ENCODE peak calls at places on chromosome 1, in seven cellular contexts. Z is endodermal cell; P is NCI-H774; D is foreskin fibroblast; F is left lung; H is amygdala; U is CD8-positive, alpha-beta memory T cell. M is an unnamed sample.

GRCh38 chr1:115203287-115203686 is 114.0 kb upstream of the TSPAN2 start:
- DNase-seq in Z (no peak), P (no peak), D (no peak), F (no peak), H (no peak), U (no peak), M (no peak)

GRCh38 chr1:61110587-61110986 is 28.2 kb downstream of the NFIA start:
- DNase-seq in Z (no peak), P (no peak), D (no peak), F (no peak), H (no peak), U (no peak), M (no peak)

GRCh38 chr1:186958520-186958919 is 129.8 kb downstream of the PLA2G4A start:
- DNase-seq in Z (no peak), P (no peak), D (peak), F (no peak), H (no peak), U (no peak), M (no peak)

GRCh38 chr1:99621340-99621901 is 24.5 kb upstream of the PALMD start:
- DNase-seq in Z (no peak), P (no peak), D (no peak), F (no peak), H (no peak), U (no peak), M (no peak)

GRCh38 chr1:40798366-40799310 is 15.1 kb downstream of the KCNQ4 start:
- DNase-seq in Z (no peak), P (no peak), D (no peak), F (no peak), H (no peak), U (no peak), M (no peak)

GRCh38 chr1:12047120-12047876 is 15.8 kb upstream of the TNFRSF8 start:
- DNase-seq in Z (no peak), P (no peak), D (no peak), F (no peak), H (no peak), U (no peak), M (no peak)

GRCh38 chr1:215052256-215052655 is 30.3 kb upstream of the KCNK2 start:
- DNase-seq in Z (no peak), P (no peak), D (no peak), F (no peak), H (no peak), U (no peak), M (no peak)

GRCh38 chr1:205662135-205662725 is 18.1 kb downstream of the SLC45A3 start:
- DNase-seq in Z (no peak), P (no peak), D (no peak), F (no peak), H (no peak), U (no peak), M (no peak)

GRCh38 chr1:64343105-64343960 is 126.6 kb upstream of the CACHD1 start:
- DNase-seq in Z (peak), P (peak), D (peak), F (no peak), H (no peak), U (no peak), M (no peak)

GRCh38 chr1:61253059-61253735 is 170.8 kb downstream of the NFIA start:
- DNase-seq in Z (no peak), P (peak), D (peak), F (no peak), H (peak), U (no peak), M (no peak)

M was measured in H9.